ENCODE peak calls at places on chromosomes 13 and 19, in four cellular contexts. One of them, this sample, is unnamed.

GRCh38 chr13:36945078-36945477 is 25.0 kb upstream of the SMAD9 start:
- DNase-seq in H1: no peak
- DNase-seq in K562: no peak
- DNase-seq in HepG2: no peak
- DNase-seq in this sample: no peak

GRCh38 chr13:32086366-32086765 is 54.8 kb downstream of the FRY start:
- DNase-seq in H1: no peak
- DNase-seq in K562: no peak
- DNase-seq in HepG2: no peak
- DNase-seq in this sample: no peak

GRCh38 chr19:35168261-35168660 is 13.7 kb downstream of the FXYD5 start:
- DNase-seq in H1: no peak
- DNase-seq in K562: no peak
- DNase-seq in HepG2: no peak
- DNase-seq in this sample: no peak

GRCh38 chr19:42132851-42133528 is 744 bp upstream of the POU2F2 start:
- DNase-seq in H1: peak; percentile 98
- DNase-seq in K562: peak; percentile 77
- DNase-seq in HepG2: peak; percentile 10
- DNase-seq in this sample: peak; percentile 13

GRCh38 chr13:100514788-100515409 is 73.7 kb downstream of the GGACT start:
- DNase-seq in H1: peak; percentile 92
- DNase-seq in K562: peak; percentile 74
- DNase-seq in HepG2: peak; percentile 56
- DNase-seq in this sample: peak; percentile 55

GRCh38 chr13:31598990-31599389 is 140.3 kb upstream of the RXFP2 start:
- DNase-seq in H1: no peak
- DNase-seq in K562: no peak
- DNase-seq in HepG2: no peak
- DNase-seq in this sample: no peak

GRCh38 chr19:47032171-47032811 is 12.7 kb downstream of the NPAS1 start:
- DNase-seq in H1: peak; percentile 90
- DNase-seq in K562: peak; percentile 63
- DNase-seq in HepG2: no peak
- DNase-seq in this sample: peak; percentile 32

GRCh38 chr19:35205733-35206323 is 22.7 kb downstream of the FAM187B start:
- DNase-seq in H1: no peak
- DNase-seq in K562: peak; percentile 45
- DNase-seq in HepG2: no peak
- DNase-seq in this sample: no peak

GRCh38 chr19:39363909-39364457 is 21.8 kb downstream of the SAMD4B start:
- DNase-seq in H1: no peak
- DNase-seq in K562: no peak
- DNase-seq in HepG2: no peak
- DNase-seq in this sample: no peak

GRCh38 chr19:47176627-47177090 is 46.0 kb downstream of the SAE1 start:
- DNase-seq in H1: no peak
- DNase-seq in K562: no peak
- DNase-seq in HepG2: no peak
- DNase-seq in this sample: no peak

GRCh38 chr13:59625121-59625520 is 538.6 kb downstream of the DIAPH3 start:
- DNase-seq in H1: no peak
- DNase-seq in K562: no peak
- DNase-seq in HepG2: no peak
- DNase-seq in this sample: no peak

GRCh38 chr19:58046856-58047255 is 12.2 kb upstream of the ZNF135 start:
- DNase-seq in H1: no peak
- DNase-seq in K562: no peak
- DNase-seq in HepG2: no peak
- DNase-seq in this sample: no peak

GRCh38 chr19:36054733-36055686 is at the start of gene WDR62:
- DNase-seq in H1: peak; percentile 96
- DNase-seq in K562: peak; percentile 95
- DNase-seq in HepG2: peak; percentile 85
- DNase-seq in this sample: peak; percentile 83

GRCh38 chr19:4581381-4582111 is 22.1 kb upstream of the SEMA6B start:
- DNase-seq in H1: peak; percentile 86
- DNase-seq in K562: peak; percentile 76
- DNase-seq in HepG2: no peak
- DNase-seq in this sample: no peak

GRCh38 chr13:29523199-29523931 is 72.1 kb downstream of the SLC7A1 start:
- DNase-seq in H1: no peak
- DNase-seq in K562: no peak
- DNase-seq in HepG2: no peak
- DNase-seq in this sample: no peak

GRCh38 chr13:105804561-105805190 is 730.8 kb downstream of the EFNB2 start:
- DNase-seq in H1: no peak
- DNase-seq in K562: no peak
- DNase-seq in HepG2: no peak
- DNase-seq in this sample: no peak

GRCh38 chr13:46149272-46150133 is 32.5 kb downstream of the LCP1 start:
- DNase-seq in H1: no peak
- DNase-seq in K562: no peak
- DNase-seq in HepG2: no peak
- DNase-seq in this sample: no peak

GRCh38 chr13:79282976-79283375 is 123.1 kb downstream of the RBM26 start:
- DNase-seq in H1: no peak
- DNase-seq in K562: no peak
- DNase-seq in HepG2: peak; percentile 20
- DNase-seq in this sample: no peak
- TF ChIP-seq ZNF274 in H1: no peak
- TF ChIP-seq ZNF274 in K562: no peak
- TF ChIP-seq ZNF274 in HepG2: no peak
- TF ChIP-seq ZNF274 in this sample: no peak

GRCh38 chr13:93963266-93964131 is 516.0 kb downstream of the DCT start:
- DNase-seq in H1: no peak
- DNase-seq in K562: no peak
- DNase-seq in HepG2: peak; percentile 83
- DNase-seq in this sample: no peak
- TF ChIP-seq RAD21 in H1: no peak
- TF ChIP-seq RAD21 in K562: no peak
- TF ChIP-seq RAD21 in HepG2: no peak
- TF ChIP-seq RAD21 in this sample: no peak

GRCh38 chr13:51785592-51786424 is 18.2 kb downstream of the DHRS12 start:
- DNase-seq in H1: no peak
- DNase-seq in K562: peak; percentile 66
- DNase-seq in HepG2: no peak
- DNase-seq in this sample: no peak
- TF ChIP-seq FOSL1 in H1: no peak
- TF ChIP-seq FOSL1 in K562: peak; percentile 53
- TF ChIP-seq FOSL1 in HepG2: no peak
- TF ChIP-seq FOSL1 in this sample: no peak

DNA sequence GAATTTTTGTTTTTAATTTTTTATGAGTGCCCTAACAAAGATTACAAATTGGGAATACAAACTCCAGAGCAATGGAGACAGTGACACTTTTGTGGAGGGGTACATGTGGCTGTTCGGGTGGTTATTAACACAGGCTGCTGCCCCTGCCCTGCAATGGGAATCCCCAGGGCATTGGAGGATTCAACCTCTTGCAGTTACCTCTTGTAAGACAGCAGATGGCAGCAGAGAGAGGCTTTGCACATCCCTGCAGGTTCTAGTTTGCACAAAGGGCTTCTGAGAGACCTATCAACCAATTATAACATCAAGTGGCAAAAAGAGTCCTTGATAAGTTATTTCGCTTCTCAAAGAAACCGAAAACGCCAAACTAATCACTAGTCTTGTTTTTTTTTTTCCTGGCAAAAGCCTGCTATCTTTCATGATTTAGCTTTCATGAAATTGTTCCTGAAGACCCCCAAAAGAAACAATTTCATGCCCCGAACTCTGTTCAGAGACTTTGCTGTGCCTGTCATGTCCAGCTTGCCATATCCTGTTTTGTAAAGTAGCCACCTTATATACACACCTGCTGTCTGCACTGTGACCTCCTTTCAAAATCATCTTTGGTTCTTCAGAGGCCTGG is 10.4 kb downstream of the GJB2 start:
- DNase-seq in H1: no peak
- DNase-seq in K562: peak; percentile 63
- DNase-seq in HepG2: peak; percentile 63
- DNase-seq in this sample: peak; percentile 57
- TF ChIP-seq ZNF274 in H1: no peak
- TF ChIP-seq ZNF274 in K562: no peak
- TF ChIP-seq ZNF274 in HepG2: no peak
- TF ChIP-seq ZNF274 in this sample: no peak

GRCh38 chr13:33272531-33273124 is 12.9 kb downstream of the STARD13 start:
- DNase-seq in H1: no peak
- DNase-seq in K562: no peak
- DNase-seq in HepG2: peak; percentile 52
- DNase-seq in this sample: no peak
- TF ChIP-seq RAD21 in H1: no peak
- TF ChIP-seq RAD21 in K562: no peak
- TF ChIP-seq RAD21 in HepG2: no peak
- TF ChIP-seq RAD21 in this sample: no peak

This sample was measured in HCT116.